ENCODE peak calls at places on chromosome 10, in six cellular contexts. One of them, this sample, is unnamed.

GRCh38 chr10:20963056-20963455 is 65.9 kb upstream of the NEBL start:
- DNase-seq in Peyer's patch: no peak
- DNase-seq in IMR-90: no peak
- DNase-seq in heart right ventricle: no peak
- DNase-seq in ovary: no peak
- DNase-seq in small intestine: no peak
- DNase-seq in this sample: no peak

GRCh38 chr10:27771231-27771630 is 25.6 kb upstream of the MKX start:
- DNase-seq in Peyer's patch: no peak
- DNase-seq in IMR-90: no peak
- DNase-seq in heart right ventricle: no peak
- DNase-seq in ovary: no peak
- DNase-seq in small intestine: no peak
- DNase-seq in this sample: no peak

GRCh38 chr10:124332426-124332825 is 86.3 kb downstream of the OAT start:
- DNase-seq in Peyer's patch: no peak
- DNase-seq in IMR-90: no peak
- DNase-seq in heart right ventricle: no peak
- DNase-seq in ovary: no peak
- DNase-seq in small intestine: no peak
- DNase-seq in this sample: no peak

GRCh38 chr10:12349628-12350166 is 350 bp downstream of the CAMK1D start:
- DNase-seq in Peyer's patch: peak; percentile 25
- DNase-seq in IMR-90: no peak
- DNase-seq in heart right ventricle: peak; percentile 27
- DNase-seq in ovary: no peak
- DNase-seq in small intestine: no peak
- DNase-seq in this sample: no peak

GRCh38 chr10:113001599-113002448 is 51.8 kb downstream of the TCF7L2 start:
- DNase-seq in Peyer's patch: no peak
- DNase-seq in IMR-90: no peak
- DNase-seq in heart right ventricle: no peak
- DNase-seq in ovary: no peak
- DNase-seq in small intestine: no peak
- DNase-seq in this sample: no peak

GRCh38 chr10:97096327-97097153 is 89.2 kb downstream of the SLIT1 start:
- DNase-seq in Peyer's patch: no peak
- DNase-seq in IMR-90: no peak
- DNase-seq in heart right ventricle: peak; percentile 81
- DNase-seq in ovary: peak; percentile 38
- DNase-seq in small intestine: no peak
- DNase-seq in this sample: no peak

GRCh38 chr10:97072851-97073665 is 112.7 kb downstream of the SLIT1 start:
- DNase-seq in Peyer's patch: peak; percentile 75
- DNase-seq in IMR-90: peak; percentile 71
- DNase-seq in heart right ventricle: peak; percentile 80
- DNase-seq in ovary: peak; percentile 74
- DNase-seq in small intestine: peak; percentile 70
- DNase-seq in this sample: peak; percentile 80

GRCh38 chr10:100041620-100042019 is 31.9 kb upstream of the DNMBP start:
- DNase-seq in Peyer's patch: no peak
- DNase-seq in IMR-90: no peak
- DNase-seq in heart right ventricle: no peak
- DNase-seq in ovary: no peak
- DNase-seq in small intestine: no peak
- DNase-seq in this sample: no peak

GRCh38 chr10:100338434-100339036 is 8.5 kb upstream of the SCD start:
- DNase-seq in Peyer's patch: peak; percentile 69
- DNase-seq in IMR-90: peak; percentile 45
- DNase-seq in heart right ventricle: peak; percentile 75
- DNase-seq in ovary: peak; percentile 67
- DNase-seq in small intestine: peak; percentile 72
- DNase-seq in this sample: peak; percentile 69

GRCh38 chr10:93435621-93436385 is 46.3 kb downstream of the MYOF start:
- DNase-seq in Peyer's patch: no peak
- DNase-seq in IMR-90: peak; percentile 43
- DNase-seq in heart right ventricle: no peak
- DNase-seq in ovary: no peak
- DNase-seq in small intestine: no peak
- DNase-seq in this sample: peak; percentile 36

GRCh38 chr10:80460399-80461207 is 6.5 kb downstream of the TSPAN14 start:
- DNase-seq in Peyer's patch: no peak
- DNase-seq in IMR-90: peak; percentile 63
- DNase-seq in heart right ventricle: no peak
- DNase-seq in ovary: peak; percentile 65
- DNase-seq in small intestine: peak; percentile 92
- DNase-seq in this sample: no peak

GRCh38 chr10:132716691-132717490 is 69.1 kb downstream of the NKX6-2 start:
- DNase-seq in Peyer's patch: no peak
- DNase-seq in IMR-90: no peak
- DNase-seq in heart right ventricle: peak; percentile 2
- DNase-seq in ovary: no peak
- DNase-seq in small intestine: no peak
- DNase-seq in this sample: no peak

GRCh38 chr10:130926442-130926841 is 385.1 kb downstream of the TCERG1L start:
- DNase-seq in Peyer's patch: no peak
- DNase-seq in IMR-90: no peak
- DNase-seq in heart right ventricle: no peak
- DNase-seq in ovary: no peak
- DNase-seq in small intestine: no peak
- DNase-seq in this sample: no peak

GRCh38 chr10:69455009-69455763 is 3.9 kb downstream of the TSPAN15 start:
- DNase-seq in Peyer's patch: no peak
- DNase-seq in IMR-90: no peak
- DNase-seq in heart right ventricle: no peak
- DNase-seq in ovary: no peak
- DNase-seq in small intestine: no peak
- DNase-seq in this sample: no peak
- H3K4me1 ChIP-seq in Peyer's patch: peaks cover 8% of the 10 kb centered on the region
- H3K4me1 ChIP-seq in IMR-90: no peaks in the 10 kb centered on the region
- H3K4me1 ChIP-seq in heart right ventricle: peaks cover 84% of the 10 kb centered on the region
- H3K4me1 ChIP-seq in ovary: peaks cover 6% of the 10 kb centered on the region
- H3K4me1 ChIP-seq in small intestine: peaks cover 16% of the 10 kb centered on the region
- H3K4me1 ChIP-seq in this sample: peaks cover 2% of the 10 kb centered on the region

DNA sequence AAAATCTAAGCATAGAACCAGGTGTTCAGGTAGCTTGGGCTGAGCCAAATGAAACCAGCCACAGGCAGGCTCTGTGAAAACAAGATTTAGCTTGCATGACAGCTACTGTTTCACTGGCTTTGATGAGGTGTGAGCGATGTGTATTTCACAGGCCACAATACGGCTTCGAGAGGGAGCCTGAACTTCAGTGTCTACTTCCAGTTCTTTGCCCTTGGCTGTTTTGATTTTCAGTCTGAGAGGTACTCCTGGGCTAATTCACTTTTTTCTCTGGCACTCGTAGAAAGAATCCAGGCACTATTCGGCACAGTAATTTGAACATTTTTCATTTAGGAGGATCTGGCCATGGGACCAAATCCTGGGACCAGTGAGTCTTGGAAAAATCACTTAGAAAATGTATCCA is 110.4 kb downstream of the JCAD start:
- DNase-seq in Peyer's patch: no peak
- DNase-seq in IMR-90: no peak
- DNase-seq in heart right ventricle: no peak
- DNase-seq in ovary: no peak
- DNase-seq in small intestine: no peak
- DNase-seq in this sample: no peak
- H3K4me3 ChIP-seq in Peyer's patch: no peak overlapping the region
- H3K4me3 ChIP-seq in IMR-90: no peak overlapping the region
- H3K4me3 ChIP-seq in heart right ventricle: no peak overlapping the region
- H3K4me3 ChIP-seq in ovary: no peak overlapping the region
- H3K4me3 ChIP-seq in small intestine: no peak overlapping the region
- H3K4me3 ChIP-seq in this sample: no peak overlapping the region

GRCh38 chr10:76114556-76114955 is 683.1 kb downstream of the LRMDA start:
- DNase-seq in Peyer's patch: no peak
- DNase-seq in IMR-90: no peak
- DNase-seq in heart right ventricle: no peak
- DNase-seq in ovary: no peak
- DNase-seq in small intestine: no peak
- DNase-seq in this sample: no peak
- H3K27ac ChIP-seq in Peyer's patch: no peak overlapping the region
- H3K27ac ChIP-seq in IMR-90: no peak overlapping the region
- H3K27ac ChIP-seq in heart right ventricle: no peak overlapping the region
- H3K27ac ChIP-seq in ovary: no peak overlapping the region
- H3K27ac ChIP-seq in small intestine: no peak overlapping the region
- H3K27ac ChIP-seq in this sample: no peak overlapping the region

GRCh38 chr10:79242620-79243152 is 104.6 kb upstream of the PPIF start:
- DNase-seq in Peyer's patch: peak; percentile 76
- DNase-seq in IMR-90: peak; percentile 87
- DNase-seq in heart right ventricle: peak; percentile 68
- DNase-seq in ovary: peak; percentile 77
- DNase-seq in small intestine: peak; percentile 31
- DNase-seq in this sample: peak; percentile 79
- H3K4me1 ChIP-seq in Peyer's patch: peaks cover 39% of the 10 kb centered on the region
- H3K4me1 ChIP-seq in IMR-90: peaks cover 52% of the 10 kb centered on the region
- H3K4me1 ChIP-seq in heart right ventricle: peaks cover 92% of the 10 kb centered on the region
- H3K4me1 ChIP-seq in ovary: peaks cover 42% of the 10 kb centered on the region
- H3K4me1 ChIP-seq in small intestine: peaks cover 30% of the 10 kb centered on the region
- H3K4me1 ChIP-seq in this sample: no peaks in the 10 kb centered on the region

GRCh38 chr10:79442171-79443040 is 3.0 kb downstream of the ZCCHC24 start:
- DNase-seq in Peyer's patch: no peak
- DNase-seq in IMR-90: no peak
- DNase-seq in heart right ventricle: no peak
- DNase-seq in ovary: peak; percentile 12
- DNase-seq in small intestine: no peak
- DNase-seq in this sample: no peak
- H3K4me3 ChIP-seq in Peyer's patch: no peak overlapping the region
- H3K4me3 ChIP-seq in IMR-90: no peak overlapping the region
- H3K4me3 ChIP-seq in heart right ventricle: peak overlapping the region; percentile 93
- H3K4me3 ChIP-seq in ovary: peak overlapping the region; percentile 99
- H3K4me3 ChIP-seq in small intestine: no peak overlapping the region
- H3K4me3 ChIP-seq in this sample: peak overlapping the region; percentile 70

GRCh38 chr10:6114758-6115410 is 26.1 kb downstream of the RBM17 start:
- DNase-seq in Peyer's patch: no peak
- DNase-seq in IMR-90: peak; percentile 59
- DNase-seq in heart right ventricle: no peak
- DNase-seq in ovary: no peak
- DNase-seq in small intestine: peak; percentile 42
- DNase-seq in this sample: no peak

GRCh38 chr10:6115824-6116350 is 27.1 kb downstream of the RBM17 start:
- DNase-seq in Peyer's patch: no peak
- DNase-seq in IMR-90: peak; percentile 16
- DNase-seq in heart right ventricle: no peak
- DNase-seq in ovary: no peak
- DNase-seq in small intestine: no peak
- DNase-seq in this sample: no peak

GRCh38 chr10:6112893-6113292 is 24.1 kb downstream of the RBM17 start:
- DNase-seq in Peyer's patch: no peak
- DNase-seq in IMR-90: no peak
- DNase-seq in heart right ventricle: no peak
- DNase-seq in ovary: no peak
- DNase-seq in small intestine: no peak
- DNase-seq in this sample: no peak

GRCh38 chr10:6115411-6115800 is 26.6 kb downstream of the RBM17 start:
- DNase-seq in Peyer's patch: no peak
- DNase-seq in IMR-90: peak; percentile 12
- DNase-seq in heart right ventricle: no peak
- DNase-seq in ovary: no peak
- DNase-seq in small intestine: no peak
- DNase-seq in this sample: no peak

GRCh38 chr10:6114299-6114698 is 25.5 kb downstream of the RBM17 start:
- DNase-seq in Peyer's patch: no peak
- DNase-seq in IMR-90: peak; percentile 61
- DNase-seq in heart right ventricle: no peak
- DNase-seq in ovary: no peak
- DNase-seq in small intestine: no peak
- DNase-seq in this sample: no peak
- H3K27ac ChIP-seq in Peyer's patch: peak overlapping the region; percentile 6
- H3K27ac ChIP-seq in IMR-90: peak overlapping the region; percentile 19
- H3K27ac ChIP-seq in heart right ventricle: peak overlapping the region; percentile 55
- H3K27ac ChIP-seq in ovary: no peak overlapping the region
- H3K27ac ChIP-seq in small intestine: no peak overlapping the region
- H3K27ac ChIP-seq in this sample: no peak overlapping the region

DNA sequence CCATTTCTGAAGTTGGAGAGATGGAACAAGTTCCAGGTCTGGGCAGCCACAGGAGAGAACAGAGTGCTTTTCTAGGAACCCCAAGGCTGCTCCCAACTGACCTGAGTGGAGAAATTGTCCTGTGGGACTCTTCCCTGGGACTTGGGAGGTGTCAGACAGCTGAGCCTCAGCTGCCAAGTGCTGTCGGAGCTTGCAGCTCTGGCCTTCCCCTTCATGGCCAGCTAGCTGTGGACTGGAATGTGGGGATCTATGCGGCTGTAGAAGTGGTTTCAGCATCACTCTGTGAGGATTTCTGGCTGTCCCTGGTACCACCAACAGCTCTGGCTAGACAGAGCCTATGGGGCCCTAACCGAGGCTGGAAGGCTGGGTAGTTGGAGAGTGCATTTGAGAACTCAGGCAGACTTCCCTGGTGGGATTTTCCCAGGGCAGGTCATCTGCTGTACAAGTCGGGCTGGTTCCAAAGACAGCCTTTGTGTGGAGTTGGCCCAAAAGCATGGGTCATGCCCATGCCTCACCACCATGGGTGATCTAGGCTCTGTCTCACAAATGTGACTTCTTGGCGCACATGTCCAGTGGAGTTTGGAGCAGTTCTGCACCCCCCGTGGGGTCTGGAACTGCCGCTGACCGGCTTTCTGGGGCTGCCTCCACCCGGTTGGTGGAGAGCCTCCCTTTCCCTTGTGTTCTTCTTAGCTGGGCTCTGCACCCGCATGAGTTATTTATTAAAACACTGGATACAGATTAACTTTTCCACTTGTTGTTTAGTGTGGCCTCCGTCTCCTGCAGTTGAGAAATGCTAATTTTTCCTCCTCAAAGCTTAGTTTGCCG is 10.9 kb downstream of the SUFU start:
- DNase-seq in Peyer's patch: no peak
- DNase-seq in IMR-90: no peak
- DNase-seq in heart right ventricle: no peak
- DNase-seq in ovary: no peak
- DNase-seq in small intestine: no peak
- DNase-seq in this sample: no peak
- H3K4me1 ChIP-seq in Peyer's patch: no peaks in the 10 kb centered on the region
- H3K4me1 ChIP-seq in IMR-90: peaks cover 6% of the 10 kb centered on the region
- H3K4me1 ChIP-seq in heart right ventricle: no peaks in the 10 kb centered on the region
- H3K4me1 ChIP-seq in ovary: no peaks in the 10 kb centered on the region
- H3K4me1 ChIP-seq in small intestine: no peaks in the 10 kb centered on the region
- H3K4me1 ChIP-seq in this sample: no peaks in the 10 kb centered on the region